ENCODE peak calls at places on chromosomes 2 and 18, in ten cellular contexts. One of them, this sample, is unnamed.

GRCh38 chr2:237702439-237703397 is 75.3 kb downstream of the LRRFIP1 start:
- DNase-seq in NCI-H1694 treated with DMSO at 0.1 percent for 48 hours: no peak
- DNase-seq in dorsolateral prefrontal cortex: no peak
- DNase-seq in stimulated activated CD4-positive, alpha-beta T cell treated with anti-CD3 and anti-CD28 coated beads, Interleukin-2, amount 100 ng/mL, for 48 hours: no peak
- DNase-seq in CD4-positive, CD25-positive, alpha-beta regulatory T cell: no peak
- DNase-seq in type B pancreatic cell: no peak
- DNase-seq in brain microvascular endothelial cell: peak; percentile 89
- DNase-seq in astrocyte of the spinal cord: peak; percentile 77
- DNase-seq in right cardiac atrium: peak; percentile 57
- DNase-seq in ACHN: no peak
- DNase-seq in this sample: no peak

GRCh38 chr2:30331038-30331437 is 99.7 kb downstream of the LBH start:
- DNase-seq in brain microvascular endothelial cell: no peak
- DNase-seq in right cardiac atrium: no peak
- DNase-seq in stimulated activated CD4-positive, alpha-beta T cell treated with anti-CD3 and anti-CD28 coated beads, Interleukin-2, amount 100 ng/mL, for 48 hours: no peak
- DNase-seq in type B pancreatic cell: no peak
- DNase-seq in astrocyte of the spinal cord: no peak
- DNase-seq in CD4-positive, CD25-positive, alpha-beta regulatory T cell: no peak
- DNase-seq in ACHN: no peak
- DNase-seq in dorsolateral prefrontal cortex: no peak
- DNase-seq in NCI-H1694 treated with DMSO at 0.1 percent for 48 hours: no peak
- DNase-seq in this sample: no peak

GRCh38 chr2:71100195-71100964 is 29.6 kb downstream of the MCEE start:
- DNase-seq in dorsolateral prefrontal cortex: no peak
- DNase-seq in NCI-H1694 treated with DMSO at 0.1 percent for 48 hours: peak; percentile 40
- DNase-seq in ACHN: peak; percentile 66
- DNase-seq in brain microvascular endothelial cell: peak; percentile 75
- DNase-seq in astrocyte of the spinal cord: peak; percentile 68
- DNase-seq in CD4-positive, CD25-positive, alpha-beta regulatory T cell: no peak
- DNase-seq in type B pancreatic cell: no peak
- DNase-seq in right cardiac atrium: peak; percentile 41
- DNase-seq in stimulated activated CD4-positive, alpha-beta T cell treated with anti-CD3 and anti-CD28 coated beads, Interleukin-2, amount 100 ng/mL, for 48 hours: peak; percentile 50
- DNase-seq in this sample: no peak

GRCh38 chr2:237616373-237617304 is 10.7 kb upstream of the LRRFIP1 start:
- DNase-seq in astrocyte of the spinal cord: peak; percentile 71
- DNase-seq in type B pancreatic cell: no peak
- DNase-seq in stimulated activated CD4-positive, alpha-beta T cell treated with anti-CD3 and anti-CD28 coated beads, Interleukin-2, amount 100 ng/mL, for 48 hours: no peak
- DNase-seq in dorsolateral prefrontal cortex: no peak
- DNase-seq in ACHN: no peak
- DNase-seq in right cardiac atrium: no peak
- DNase-seq in NCI-H1694 treated with DMSO at 0.1 percent for 48 hours: no peak
- DNase-seq in CD4-positive, CD25-positive, alpha-beta regulatory T cell: no peak
- DNase-seq in brain microvascular endothelial cell: peak; percentile 69
- DNase-seq in this sample: no peak

GRCh38 chr2:176090870-176091269 is 1.7 kb upstream of the HOXD13 start:
- DNase-seq in CD4-positive, CD25-positive, alpha-beta regulatory T cell: no peak
- DNase-seq in stimulated activated CD4-positive, alpha-beta T cell treated with anti-CD3 and anti-CD28 coated beads, Interleukin-2, amount 100 ng/mL, for 48 hours: no peak
- DNase-seq in astrocyte of the spinal cord: no peak
- DNase-seq in NCI-H1694 treated with DMSO at 0.1 percent for 48 hours: no peak
- DNase-seq in brain microvascular endothelial cell: no peak
- DNase-seq in dorsolateral prefrontal cortex: no peak
- DNase-seq in ACHN: no peak
- DNase-seq in type B pancreatic cell: no peak
- DNase-seq in right cardiac atrium: no peak
- DNase-seq in this sample: no peak

GRCh38 chr2:21422050-21422449 is 298.3 kb downstream of the TDRD15 start:
- DNase-seq in ACHN: peak; percentile 63
- DNase-seq in type B pancreatic cell: no peak
- DNase-seq in dorsolateral prefrontal cortex: no peak
- DNase-seq in right cardiac atrium: no peak
- DNase-seq in NCI-H1694 treated with DMSO at 0.1 percent for 48 hours: peak; percentile 19
- DNase-seq in CD4-positive, CD25-positive, alpha-beta regulatory T cell: no peak
- DNase-seq in brain microvascular endothelial cell: peak; percentile 6
- DNase-seq in stimulated activated CD4-positive, alpha-beta T cell treated with anti-CD3 and anti-CD28 coated beads, Interleukin-2, amount 100 ng/mL, for 48 hours: peak; percentile 7
- DNase-seq in astrocyte of the spinal cord: no peak
- DNase-seq in this sample: no peak

GRCh38 chr2:20539133-20539719 is 92.4 kb downstream of the RHOB start:
- DNase-seq in stimulated activated CD4-positive, alpha-beta T cell treated with anti-CD3 and anti-CD28 coated beads, Interleukin-2, amount 100 ng/mL, for 48 hours: no peak
- DNase-seq in ACHN: no peak
- DNase-seq in NCI-H1694 treated with DMSO at 0.1 percent for 48 hours: no peak
- DNase-seq in right cardiac atrium: no peak
- DNase-seq in astrocyte of the spinal cord: no peak
- DNase-seq in dorsolateral prefrontal cortex: no peak
- DNase-seq in type B pancreatic cell: no peak
- DNase-seq in CD4-positive, CD25-positive, alpha-beta regulatory T cell: no peak
- DNase-seq in brain microvascular endothelial cell: no peak
- DNase-seq in this sample: no peak

GRCh38 chr18:644395-645004 is 13.0 kb upstream of the TYMS start:
- DNase-seq in dorsolateral prefrontal cortex: no peak
- DNase-seq in astrocyte of the spinal cord: no peak
- DNase-seq in CD4-positive, CD25-positive, alpha-beta regulatory T cell: no peak
- DNase-seq in ACHN: no peak
- DNase-seq in stimulated activated CD4-positive, alpha-beta T cell treated with anti-CD3 and anti-CD28 coated beads, Interleukin-2, amount 100 ng/mL, for 48 hours: no peak
- DNase-seq in NCI-H1694 treated with DMSO at 0.1 percent for 48 hours: no peak
- DNase-seq in type B pancreatic cell: no peak
- DNase-seq in right cardiac atrium: no peak
- DNase-seq in brain microvascular endothelial cell: no peak
- DNase-seq in this sample: no peak

GRCh38 chr2:157032019-157032418 is 225.5 kb upstream of the GALNT5 start:
- DNase-seq in NCI-H1694 treated with DMSO at 0.1 percent for 48 hours: no peak
- DNase-seq in dorsolateral prefrontal cortex: no peak
- DNase-seq in stimulated activated CD4-positive, alpha-beta T cell treated with anti-CD3 and anti-CD28 coated beads, Interleukin-2, amount 100 ng/mL, for 48 hours: no peak
- DNase-seq in brain microvascular endothelial cell: peak; percentile 76
- DNase-seq in ACHN: peak; percentile 61
- DNase-seq in right cardiac atrium: no peak
- DNase-seq in astrocyte of the spinal cord: peak; percentile 94
- DNase-seq in type B pancreatic cell: no peak
- DNase-seq in CD4-positive, CD25-positive, alpha-beta regulatory T cell: no peak
- DNase-seq in this sample: no peak

GRCh38 chr2:162245737-162246136 is 2.5 kb upstream of the FAP start:
- DNase-seq in stimulated activated CD4-positive, alpha-beta T cell treated with anti-CD3 and anti-CD28 coated beads, Interleukin-2, amount 100 ng/mL, for 48 hours: no peak
- DNase-seq in type B pancreatic cell: no peak
- DNase-seq in ACHN: no peak
- DNase-seq in astrocyte of the spinal cord: peak; percentile 78
- DNase-seq in NCI-H1694 treated with DMSO at 0.1 percent for 48 hours: no peak
- DNase-seq in brain microvascular endothelial cell: peak; percentile 75
- DNase-seq in dorsolateral prefrontal cortex: no peak
- DNase-seq in CD4-positive, CD25-positive, alpha-beta regulatory T cell: no peak
- DNase-seq in right cardiac atrium: no peak
- DNase-seq in this sample: no peak

GRCh38 chr2:101162561-101163330 is 11.6 kb upstream of the TBC1D8 start:
- DNase-seq in right cardiac atrium: no peak
- DNase-seq in stimulated activated CD4-positive, alpha-beta T cell treated with anti-CD3 and anti-CD28 coated beads, Interleukin-2, amount 100 ng/mL, for 48 hours: no peak
- DNase-seq in CD4-positive, CD25-positive, alpha-beta regulatory T cell: no peak
- DNase-seq in astrocyte of the spinal cord: no peak
- DNase-seq in dorsolateral prefrontal cortex: no peak
- DNase-seq in type B pancreatic cell: no peak
- DNase-seq in brain microvascular endothelial cell: no peak
- DNase-seq in NCI-H1694 treated with DMSO at 0.1 percent for 48 hours: no peak
- DNase-seq in ACHN: no peak
- DNase-seq in this sample: no peak

GRCh38 chr2:66134113-66134730 is 300.7 kb upstream of the MEIS1 start:
- DNase-seq in astrocyte of the spinal cord: no peak
- DNase-seq in brain microvascular endothelial cell: no peak
- DNase-seq in NCI-H1694 treated with DMSO at 0.1 percent for 48 hours: no peak
- DNase-seq in dorsolateral prefrontal cortex: no peak
- DNase-seq in right cardiac atrium: no peak
- DNase-seq in CD4-positive, CD25-positive, alpha-beta regulatory T cell: no peak
- DNase-seq in ACHN: no peak
- DNase-seq in stimulated activated CD4-positive, alpha-beta T cell treated with anti-CD3 and anti-CD28 coated beads, Interleukin-2, amount 100 ng/mL, for 48 hours: no peak
- DNase-seq in type B pancreatic cell: no peak
- DNase-seq in this sample: no peak

GRCh38 chr2:83572400-83572799 is 886.7 kb downstream of the SUCLG1 start:
- DNase-seq in right cardiac atrium: no peak
- DNase-seq in NCI-H1694 treated with DMSO at 0.1 percent for 48 hours: no peak
- DNase-seq in ACHN: no peak
- DNase-seq in brain microvascular endothelial cell: no peak
- DNase-seq in stimulated activated CD4-positive, alpha-beta T cell treated with anti-CD3 and anti-CD28 coated beads, Interleukin-2, amount 100 ng/mL, for 48 hours: no peak
- DNase-seq in CD4-positive, CD25-positive, alpha-beta regulatory T cell: no peak
- DNase-seq in type B pancreatic cell: no peak
- DNase-seq in astrocyte of the spinal cord: no peak
- DNase-seq in dorsolateral prefrontal cortex: no peak
- DNase-seq in this sample: no peak

GRCh38 chr2:41782306-41783158 is 265.3 kb upstream of the PKDCC start:
- DNase-seq in CD4-positive, CD25-positive, alpha-beta regulatory T cell: peak; percentile 9
- DNase-seq in NCI-H1694 treated with DMSO at 0.1 percent for 48 hours: peak; percentile 44
- DNase-seq in dorsolateral prefrontal cortex: no peak
- DNase-seq in stimulated activated CD4-positive, alpha-beta T cell treated with anti-CD3 and anti-CD28 coated beads, Interleukin-2, amount 100 ng/mL, for 48 hours: peak; percentile 23
- DNase-seq in type B pancreatic cell: no peak
- DNase-seq in astrocyte of the spinal cord: peak; percentile 54
- DNase-seq in ACHN: peak; percentile 41
- DNase-seq in right cardiac atrium: no peak
- DNase-seq in brain microvascular endothelial cell: peak; percentile 20
- DNase-seq in this sample: peak; percentile 15

GRCh38 chr18:59820663-59821062 is 79.1 kb upstream of the PMAIP1 start:
- DNase-seq in astrocyte of the spinal cord: no peak
- DNase-seq in right cardiac atrium: no peak
- DNase-seq in ACHN: no peak
- DNase-seq in brain microvascular endothelial cell: no peak
- DNase-seq in dorsolateral prefrontal cortex: no peak
- DNase-seq in CD4-positive, CD25-positive, alpha-beta regulatory T cell: no peak
- DNase-seq in NCI-H1694 treated with DMSO at 0.1 percent for 48 hours: no peak
- DNase-seq in stimulated activated CD4-positive, alpha-beta T cell treated with anti-CD3 and anti-CD28 coated beads, Interleukin-2, amount 100 ng/mL, for 48 hours: no peak
- DNase-seq in type B pancreatic cell: no peak
- DNase-seq in this sample: no peak

GRCh38 chr2:33153008-33153407 is 206.3 kb downstream of the LTBP1 start:
- DNase-seq in CD4-positive, CD25-positive, alpha-beta regulatory T cell: no peak
- DNase-seq in brain microvascular endothelial cell: peak; percentile 57
- DNase-seq in type B pancreatic cell: no peak
- DNase-seq in astrocyte of the spinal cord: peak; percentile 78
- DNase-seq in ACHN: no peak
- DNase-seq in NCI-H1694 treated with DMSO at 0.1 percent for 48 hours: no peak
- DNase-seq in right cardiac atrium: no peak
- DNase-seq in dorsolateral prefrontal cortex: no peak
- DNase-seq in stimulated activated CD4-positive, alpha-beta T cell treated with anti-CD3 and anti-CD28 coated beads, Interleukin-2, amount 100 ng/mL, for 48 hours: no peak
- DNase-seq in this sample: no peak

GRCh38 chr18:7980136-7980535 is 413.0 kb downstream of the PTPRM start:
- DNase-seq in right cardiac atrium: no peak
- DNase-seq in dorsolateral prefrontal cortex: no peak
- DNase-seq in NCI-H1694 treated with DMSO at 0.1 percent for 48 hours: no peak
- DNase-seq in CD4-positive, CD25-positive, alpha-beta regulatory T cell: no peak
- DNase-seq in stimulated activated CD4-positive, alpha-beta T cell treated with anti-CD3 and anti-CD28 coated beads, Interleukin-2, amount 100 ng/mL, for 48 hours: no peak
- DNase-seq in ACHN: peak; percentile 22
- DNase-seq in brain microvascular endothelial cell: no peak
- DNase-seq in type B pancreatic cell: no peak
- DNase-seq in astrocyte of the spinal cord: no peak
- DNase-seq in this sample: no peak

GRCh38 chr2:177641321-177641720 is 248.7 kb downstream of the AGPS start:
- DNase-seq in ACHN: no peak
- DNase-seq in CD4-positive, CD25-positive, alpha-beta regulatory T cell: no peak
- DNase-seq in brain microvascular endothelial cell: no peak
- DNase-seq in astrocyte of the spinal cord: no peak
- DNase-seq in type B pancreatic cell: no peak
- DNase-seq in stimulated activated CD4-positive, alpha-beta T cell treated with anti-CD3 and anti-CD28 coated beads, Interleukin-2, amount 100 ng/mL, for 48 hours: no peak
- DNase-seq in NCI-H1694 treated with DMSO at 0.1 percent for 48 hours: peak; percentile 98
- DNase-seq in right cardiac atrium: no peak
- DNase-seq in dorsolateral prefrontal cortex: no peak
- DNase-seq in this sample: no peak

GRCh38 chr2:64988420-64989125 is 626 bp upstream of the SLC1A4 start:
- DNase-seq in right cardiac atrium: peak; percentile 64
- DNase-seq in NCI-H1694 treated with DMSO at 0.1 percent for 48 hours: peak; percentile 78
- DNase-seq in ACHN: peak; percentile 87
- DNase-seq in astrocyte of the spinal cord: peak; percentile 93
- DNase-seq in brain microvascular endothelial cell: peak; percentile 90
- DNase-seq in type B pancreatic cell: peak; percentile 84
- DNase-seq in stimulated activated CD4-positive, alpha-beta T cell treated with anti-CD3 and anti-CD28 coated beads, Interleukin-2, amount 100 ng/mL, for 48 hours: peak; percentile 45
- DNase-seq in CD4-positive, CD25-positive, alpha-beta regulatory T cell: peak; percentile 26
- DNase-seq in dorsolateral prefrontal cortex: peak; percentile 69
- DNase-seq in this sample: peak; percentile 54

GRCh38 chr2:221347471-221347870 is 224.6 kb downstream of the EPHA4 start:
- DNase-seq in dorsolateral prefrontal cortex: no peak
- DNase-seq in astrocyte of the spinal cord: no peak
- DNase-seq in type B pancreatic cell: no peak
- DNase-seq in right cardiac atrium: no peak
- DNase-seq in stimulated activated CD4-positive, alpha-beta T cell treated with anti-CD3 and anti-CD28 coated beads, Interleukin-2, amount 100 ng/mL, for 48 hours: no peak
- DNase-seq in NCI-H1694 treated with DMSO at 0.1 percent for 48 hours: no peak
- DNase-seq in brain microvascular endothelial cell: peak; percentile 2
- DNase-seq in ACHN: no peak
- DNase-seq in CD4-positive, CD25-positive, alpha-beta regulatory T cell: no peak
- DNase-seq in this sample: no peak

GRCh38 chr2:126776255-126776654 is 120.3 kb downstream of the GYPC start:
- DNase-seq in astrocyte of the spinal cord: no peak
- DNase-seq in NCI-H1694 treated with DMSO at 0.1 percent for 48 hours: no peak
- DNase-seq in type B pancreatic cell: no peak
- DNase-seq in right cardiac atrium: no peak
- DNase-seq in dorsolateral prefrontal cortex: no peak
- DNase-seq in CD4-positive, CD25-positive, alpha-beta regulatory T cell: no peak
- DNase-seq in ACHN: no peak
- DNase-seq in brain microvascular endothelial cell: no peak
- DNase-seq in stimulated activated CD4-positive, alpha-beta T cell treated with anti-CD3 and anti-CD28 coated beads, Interleukin-2, amount 100 ng/mL, for 48 hours: no peak
- DNase-seq in this sample: no peak

GRCh38 chr2:46058140-46058539 is 239.1 kb upstream of the EPAS1 start:
- DNase-seq in ACHN: no peak
- DNase-seq in NCI-H1694 treated with DMSO at 0.1 percent for 48 hours: no peak
- DNase-seq in CD4-positive, CD25-positive, alpha-beta regulatory T cell: no peak
- DNase-seq in dorsolateral prefrontal cortex: no peak
- DNase-seq in brain microvascular endothelial cell: no peak
- DNase-seq in type B pancreatic cell: no peak
- DNase-seq in astrocyte of the spinal cord: no peak
- DNase-seq in right cardiac atrium: peak; percentile 65
- DNase-seq in stimulated activated CD4-positive, alpha-beta T cell treated with anti-CD3 and anti-CD28 coated beads, Interleukin-2, amount 100 ng/mL, for 48 hours: no peak
- DNase-seq in this sample: no peak

GRCh38 chr2:237289134-237289533 is 124.8 kb downstream of the COL6A3 start:
- DNase-seq in astrocyte of the spinal cord: no peak
- DNase-seq in ACHN: no peak
- DNase-seq in NCI-H1694 treated with DMSO at 0.1 percent for 48 hours: no peak
- DNase-seq in type B pancreatic cell: no peak
- DNase-seq in dorsolateral prefrontal cortex: no peak
- DNase-seq in CD4-positive, CD25-positive, alpha-beta regulatory T cell: no peak
- DNase-seq in brain microvascular endothelial cell: no peak
- DNase-seq in stimulated activated CD4-positive, alpha-beta T cell treated with anti-CD3 and anti-CD28 coated beads, Interleukin-2, amount 100 ng/mL, for 48 hours: no peak
- DNase-seq in right cardiac atrium: no peak
- DNase-seq in this sample: no peak

GRCh38 chr2:25254961-25255360 is 86.6 kb upstream of the POMC start:
- DNase-seq in CD4-positive, CD25-positive, alpha-beta regulatory T cell: no peak
- DNase-seq in NCI-H1694 treated with DMSO at 0.1 percent for 48 hours: no peak
- DNase-seq in astrocyte of the spinal cord: no peak
- DNase-seq in type B pancreatic cell: no peak
- DNase-seq in right cardiac atrium: no peak
- DNase-seq in brain microvascular endothelial cell: no peak
- DNase-seq in ACHN: no peak
- DNase-seq in dorsolateral prefrontal cortex: no peak
- DNase-seq in stimulated activated CD4-positive, alpha-beta T cell treated with anti-CD3 and anti-CD28 coated beads, Interleukin-2, amount 100 ng/mL, for 48 hours: no peak
- DNase-seq in this sample: no peak

GRCh38 chr18:44792456-44793080 is 111.9 kb downstream of the SETBP1 start:
- DNase-seq in NCI-H1694 treated with DMSO at 0.1 percent for 48 hours: no peak
- DNase-seq in brain microvascular endothelial cell: no peak
- DNase-seq in right cardiac atrium: no peak
- DNase-seq in type B pancreatic cell: no peak
- DNase-seq in stimulated activated CD4-positive, alpha-beta T cell treated with anti-CD3 and anti-CD28 coated beads, Interleukin-2, amount 100 ng/mL, for 48 hours: no peak
- DNase-seq in astrocyte of the spinal cord: peak; percentile 25
- DNase-seq in CD4-positive, CD25-positive, alpha-beta regulatory T cell: no peak
- DNase-seq in ACHN: no peak
- DNase-seq in dorsolateral prefrontal cortex: no peak
- DNase-seq in this sample: no peak

GRCh38 chr2:45930396-45930792 is 278.9 kb downstream of the PRKCE start:
- DNase-seq in type B pancreatic cell: no peak
- DNase-seq in NCI-H1694 treated with DMSO at 0.1 percent for 48 hours: no peak
- DNase-seq in right cardiac atrium: no peak
- DNase-seq in dorsolateral prefrontal cortex: no peak
- DNase-seq in stimulated activated CD4-positive, alpha-beta T cell treated with anti-CD3 and anti-CD28 coated beads, Interleukin-2, amount 100 ng/mL, for 48 hours: no peak
- DNase-seq in astrocyte of the spinal cord: peak; percentile 16
- DNase-seq in CD4-positive, CD25-positive, alpha-beta regulatory T cell: no peak
- DNase-seq in brain microvascular endothelial cell: no peak
- DNase-seq in ACHN: no peak
- DNase-seq in this sample: no peak

GRCh38 chr2:105757361-105757933 is 12.7 kb downstream of the NCK2 start:
- DNase-seq in ACHN: no peak
- DNase-seq in stimulated activated CD4-positive, alpha-beta T cell treated with anti-CD3 and anti-CD28 coated beads, Interleukin-2, amount 100 ng/mL, for 48 hours: no peak
- DNase-seq in NCI-H1694 treated with DMSO at 0.1 percent for 48 hours: no peak
- DNase-seq in right cardiac atrium: no peak
- DNase-seq in CD4-positive, CD25-positive, alpha-beta regulatory T cell: no peak
- DNase-seq in astrocyte of the spinal cord: no peak
- DNase-seq in dorsolateral prefrontal cortex: no peak
- DNase-seq in type B pancreatic cell: no peak
- DNase-seq in brain microvascular endothelial cell: no peak
- DNase-seq in this sample: no peak

GRCh38 chr2:36549063-36549662 is 48.8 kb downstream of the FEZ2 start:
- DNase-seq in right cardiac atrium: no peak
- DNase-seq in CD4-positive, CD25-positive, alpha-beta regulatory T cell: no peak
- DNase-seq in ACHN: no peak
- DNase-seq in astrocyte of the spinal cord: no peak
- DNase-seq in dorsolateral prefrontal cortex: no peak
- DNase-seq in NCI-H1694 treated with DMSO at 0.1 percent for 48 hours: no peak
- DNase-seq in type B pancreatic cell: no peak
- DNase-seq in brain microvascular endothelial cell: no peak
- DNase-seq in stimulated activated CD4-positive, alpha-beta T cell treated with anti-CD3 and anti-CD28 coated beads, Interleukin-2, amount 100 ng/mL, for 48 hours: no peak
- DNase-seq in this sample: no peak